ENCODE peak calls at places on chromosomes 7 and 10, in seven cellular contexts. W is A549, F is choroid plexus epithelial cell, C is HCT116, A is body of pancreas, L is foreskin fibroblast, B is mesothelial cell of epicardium. H is an unnamed sample.

GRCh38 chr7:87152897-87153641 is 816 bp downstream of the DMTF1 start:
- DNase-seq in F (peak), C (no peak), W (peak), A (peak), L (no peak), B (no peak), H (peak)

GRCh38 chr10:21475393-21475792 is 50.1 kb downstream of the SKIDA1 start:
- DNase-seq in L (no peak), W (no peak), F (no peak), C (no peak), A (no peak), B (no peak), H (no peak)

GRCh38 chr7:2635810-2636701 is 4.3 kb downstream of the TTYH3 start:
- DNase-seq in B (no peak), A (peak), F (no peak), W (no peak), C (no peak), L (no peak), H (no peak)

GRCh38 chr7:132009778-132010177 is 453.4 kb upstream of the PODXL start:
- DNase-seq in A (no peak), C (no peak), L (no peak), W (no peak), B (no peak), F (peak), H (no peak)

GRCh38 chr7:12481722-12482121 is 78.1 kb upstream of the VWDE start:
- DNase-seq in C (no peak), A (no peak), L (no peak), F (peak), B (no peak), W (no peak), H (no peak)

GRCh38 chr10:68598978-68599753 is 39.0 kb downstream of the TET1 start:
- DNase-seq in B (no peak), C (no peak), A (peak), F (no peak), W (no peak), L (peak), H (peak)

GRCh38 chr7:105149827-105150226 is 135.8 kb downstream of the KMT2E start:
- DNase-seq in W (peak), B (no peak), C (peak), L (peak), A (no peak), F (peak), H (no peak)

GRCh38 chr7:87345166-87345927 is at the start of gene CROT:
- DNase-seq in W (peak), L (peak), F (peak), A (peak), B (peak), C (no peak), H (peak)

GRCh38 chr10:19815478-19816419 is 483 bp upstream of the PLXDC2 start:
- DNase-seq in W (no peak), B (peak), F (peak), A (peak), C (no peak), L (no peak), H (no peak)

GRCh38 chr10:43259981-43260761 is 6.7 kb downstream of the RASGEF1A start:
- DNase-seq in W (no peak), F (peak), A (peak), L (no peak), B (no peak), C (no peak), H (no peak)

GRCh38 chr10:44581996-44582395 is 197.1 kb upstream of the CXCL12 start:
- DNase-seq in L (peak), W (no peak), F (no peak), C (no peak), A (peak), B (no peak), H (no peak)

GRCh38 chr7:129671276-129671675 is 59.8 kb downstream of the NRF1 start:
- DNase-seq in F (no peak), A (no peak), L (no peak), B (no peak), C (no peak), W (no peak), H (no peak)

GRCh38 chr10:120949511-120950102 is 98.4 kb downstream of the WDR11 start:
- DNase-seq in F (peak), A (no peak), W (no peak), C (no peak), B (no peak), L (no peak), H (no peak)

GRCh38 chr7:133934262-133934973 is 192.7 kb upstream of the LRGUK start:
- DNase-seq in C (no peak), B (no peak), L (no peak), F (no peak), A (no peak), W (no peak), H (no peak)

GRCh38 chr7:117907058-117907633 is 33.9 kb upstream of the CTTNBP2 start:
- DNase-seq in W (no peak), C (no peak), L (no peak), A (no peak), B (no peak), F (no peak), H (no peak)

GRCh38 chr10:844552-844951 is 87.0 kb downstream of the LARP4B start:
- DNase-seq in L (no peak), F (peak), W (no peak), B (no peak), C (no peak), A (no peak), H (no peak)

GRCh38 chr7:96679886-96680285 is 29.8 kb downstream of the SEM1 start:
- DNase-seq in A (no peak), F (no peak), B (no peak), W (no peak), L (no peak), C (no peak), H (no peak)

GRCh38 chr7:105621617-105622016 is 40.3 kb upstream of the EFCAB10 start:
- DNase-seq in L (peak), W (no peak), C (no peak), F (no peak), A (no peak), B (no peak), H (no peak)

GRCh38 chr7:90804370-90804769 is 208.2 kb downstream of the CDK14 start:
- DNase-seq in L (no peak), F (peak), C (no peak), A (no peak), W (no peak), B (no peak), H (no peak)

GRCh38 chr7:120867932-120868331 is 10.0 kb upstream of the TSPAN12 start:
- DNase-seq in W (no peak), C (no peak), A (no peak), B (no peak), F (no peak), L (no peak), H (no peak)

GRCh38 chr10:114697061-114697598 is 39.1 kb upstream of the ABLIM1 start:
- DNase-seq in B (no peak), W (no peak), F (no peak), C (no peak), L (peak), A (no peak), H (no peak)

GRCh38 chr10:90175161-90175681 is 473.8 kb downstream of the KIF20B start:
- DNase-seq in W (no peak), B (no peak), L (peak), C (no peak), F (no peak), A (no peak), H (no peak)

GRCh38 chr7:49297958-49298357 is 373.6 kb downstream of the CDC14C start:
- DNase-seq in A (no peak), F (no peak), L (no peak), W (no peak), B (no peak), C (no peak), H (no peak)

GRCh38 chr7:108348913-108349312 is 107.3 kb downstream of the NRCAM start:
- DNase-seq in A (no peak), B (no peak), F (peak), L (peak), C (no peak), W (peak), H (no peak)

GRCh38 chr7:2477447-2478386 is 1.5 kb upstream of the GRIFIN start:
- DNase-seq in W (peak), L (peak), B (no peak), C (peak), A (peak), F (peak), H (peak)

GRCh38 chr10:79081353-79082034 is 12.7 kb downstream of the ZMIZ1 start:
- DNase-seq in L (peak), C (no peak), B (no peak), W (no peak), A (no peak), F (peak), H (no peak)

GRCh38 chr10:88754272-88754671 is 5.5 kb upstream of the LIPN start:
- DNase-seq in F (peak), A (no peak), L (peak), B (no peak), C (no peak), W (no peak), H (no peak)

GRCh38 chr7:45978731-45979211 is 57.7 kb upstream of the IGFBP3 start:
- DNase-seq in L (no peak), B (no peak), A (no peak), F (peak), W (no peak), C (no peak), H (no peak)

GRCh38 chr10:89371987-89372386 is 5.9 kb upstream of the IFIT1B start:
- DNase-seq in A (no peak), F (no peak), L (no peak), C (no peak), W (no peak), B (no peak), H (no peak)

GRCh38 chr7:68432585-68432984 is 1165.7 kb upstream of the AUTS2 start:
- DNase-seq in L (no peak), C (no peak), B (no peak), F (no peak), W (no peak), A (no peak), H (no peak)
- TF ChIP-seq CTCF in L (no peak), C (no peak), B (no peak), F (no peak), W (no peak), A (no peak), H (no peak)

GRCh38 chr7:27434729-27435400 is 192.3 kb downstream of the EVX1 start:
- DNase-seq in L (peak), F (peak), W (no peak), A (no peak), C (no peak), B (no peak), H (no peak)
- TF ChIP-seq CTCF in L (peak), F (peak), W (no peak), A (no peak), C (no peak), B (no peak), H (no peak)

GRCh38 chr10:23435378-23435777 is 3.5 kb upstream of the OTUD1 start:
- DNase-seq in C (no peak), W (no peak), L (no peak), F (no peak), A (no peak), B (no peak), H (no peak)

GRCh38 chr10:23439452-23439919 is 611 bp downstream of the OTUD1 start:
- DNase-seq in B (peak), F (peak), W (peak), L (peak), A (peak), C (no peak), H (peak)

GRCh38 chr10:23439920-23440875 is 1.3 kb downstream of the OTUD1 start:
- DNase-seq in B (peak), A (peak), F (peak), W (peak), L (peak), C (no peak), H (peak)

GRCh38 chr10:23437987-23438546 is 808 bp upstream of the OTUD1 start:
- DNase-seq in W (no peak), C (no peak), L (no peak), F (no peak), B (no peak), A (no peak), H (no peak)

GRCh38 chr10:23438547-23439451 is at the start of gene OTUD1:
- DNase-seq in C (peak), L (peak), F (peak), W (peak), B (peak), A (peak), H (peak)
- TF ChIP-seq CTCF in C (no peak), L (no peak), F (peak), W (no peak), B (no peak), A (peak), H (peak)

GRCh38 chr7:43768894-43769272 is 10.4 kb downstream of the BLVRA start:
- DNase-seq in F (no peak), C (no peak), B (no peak), A (no peak), W (no peak), L (no peak), H (no peak)

GRCh38 chr7:43764807-43765491 is 6.5 kb downstream of the BLVRA start:
- DNase-seq in F (peak), L (no peak), W (peak), B (no peak), A (no peak), C (no peak), H (peak)

GRCh38 chr7:43768201-43768893 is 9.9 kb downstream of the BLVRA start:
- DNase-seq in C (no peak), B (no peak), W (no peak), L (no peak), A (no peak), F (no peak), H (no peak)

GRCh38 chr7:43767311-43767710 is 8.8 kb downstream of the BLVRA start:
- DNase-seq in C (no peak), L (no peak), A (no peak), W (no peak), B (no peak), F (no peak), H (no peak)

GRCh38 chr7:43766564-43766963 is 8.1 kb downstream of the BLVRA start:
- DNase-seq in A (no peak), L (no peak), B (no peak), W (no peak), F (no peak), C (no peak), H (no peak)
- TF ChIP-seq CTCF in A (no peak), L (no peak), B (no peak), W (no peak), F (no peak), C (no peak), H (no peak)

GRCh38 chr10:129881641-129882040 is 82.4 kb downstream of the EBF3 start:
- DNase-seq in C (no peak), L (no peak), A (no peak), B (no peak), F (no peak), W (no peak), H (no peak)

GRCh38 chr10:129875993-129876727 is 87.9 kb downstream of the EBF3 start:
- DNase-seq in W (no peak), C (no peak), F (no peak), A (no peak), L (no peak), B (no peak), H (no peak)

GRCh38 chr10:129880191-129880590 is 83.9 kb downstream of the EBF3 start:
- DNase-seq in A (no peak), B (no peak), F (no peak), L (no peak), W (no peak), C (no peak), H (no peak)

GRCh38 chr10:129873351-129873750 is 90.7 kb downstream of the EBF3 start:
- DNase-seq in A (no peak), F (no peak), C (no peak), B (no peak), L (no peak), W (no peak), H (no peak)

GRCh38 chr10:129877773-129878371 is 86.2 kb downstream of the EBF3 start:
- DNase-seq in L (no peak), C (no peak), A (no peak), B (no peak), F (peak), W (no peak), H (peak)
- TF ChIP-seq CTCF in L (peak), C (peak), A (peak), B (peak), F (peak), W (peak), H (no peak)

DNA sequence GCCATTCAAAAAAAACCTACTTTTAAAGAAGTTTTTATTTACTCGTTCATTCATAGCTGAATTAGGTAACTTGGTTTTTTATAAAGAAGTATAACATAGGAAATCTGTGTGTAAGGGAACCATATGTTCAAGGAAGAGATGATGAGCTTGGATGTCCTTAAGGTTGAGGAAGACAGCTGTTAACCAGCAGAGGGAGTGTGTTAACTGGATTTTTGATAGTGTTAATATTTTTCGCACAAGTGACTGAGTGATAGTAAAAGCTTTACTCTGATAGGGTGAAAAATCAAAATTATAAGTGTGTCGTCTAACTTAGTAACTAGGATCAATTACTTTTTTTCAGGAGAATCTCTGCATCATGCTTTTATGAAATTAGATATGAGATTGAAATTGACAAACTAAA is 134.7 kb downstream of the ARL5B start:
- DNase-seq in F (peak), B (no peak), L (no peak), W (peak), C (peak), A (no peak), H (no peak)
- TF ChIP-seq CTCF in F (peak), B (peak), L (peak), W (peak), C (no peak), A (no peak), H (no peak)

DNA sequence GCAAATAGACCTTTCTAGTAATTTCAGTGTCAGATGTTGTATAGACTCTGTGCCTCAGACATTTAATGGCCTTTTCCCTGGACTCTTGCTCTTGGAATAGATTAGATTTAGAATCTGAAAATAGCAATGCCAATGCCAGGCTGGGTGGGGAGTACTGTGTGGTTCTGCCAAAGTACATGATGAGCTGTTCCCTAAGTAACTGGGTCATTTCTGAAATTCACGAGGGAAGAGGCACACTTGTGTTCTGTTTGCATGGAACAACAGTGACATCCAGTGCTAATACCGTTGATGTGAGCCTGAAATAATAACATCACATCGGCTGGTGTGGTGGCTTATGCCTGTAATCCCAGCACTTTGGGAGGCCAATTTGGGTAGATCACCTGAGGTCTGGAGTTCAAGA is 119.1 kb downstream of the MBL2 start:
- DNase-seq in F (no peak), W (no peak), C (no peak), B (no peak), L (no peak), A (no peak), H (no peak)
- TF ChIP-seq CTCF in F (no peak), W (no peak), C (no peak), B (no peak), L (no peak), A (no peak), H (no peak)

H was measured in Calu3.